ENCODE peak calls at places on chromosomes 13 and 19, in four cellular contexts. One of them, this sample, is unnamed. For H3K9me3 and H3K4me1, the result is how much of the 10 kb centered on the place peaks cover.

GRCh38 chr19:49570138-49570856 is 10.1 kb downstream of the NOSIP start:
- DNase-seq in right lobe of liver: no peak
- DNase-seq in A549: peak
- DNase-seq in colonic mucosa: peak
- DNase-seq in this sample: peak

GRCh38 chr13:73849292-73849691 is 284.9 kb downstream of the KLF12 start:
- DNase-seq in right lobe of liver: no peak
- DNase-seq in A549: peak
- DNase-seq in colonic mucosa: no peak
- DNase-seq in this sample: no peak

GRCh38 chr13:85698236-85698635 is 101.0 kb downstream of the SLITRK6 start:
- DNase-seq in right lobe of liver: no peak
- DNase-seq in A549: no peak
- DNase-seq in colonic mucosa: no peak
- DNase-seq in this sample: no peak

GRCh38 chr13:40665754-40666057 is 735 bp downstream of the FOXO1 start:
- DNase-seq in right lobe of liver: no peak
- DNase-seq in A549: peak
- DNase-seq in colonic mucosa: no peak
- DNase-seq in this sample: peak

GRCh38 chr19:39557791-39558622 is 18.0 kb upstream of the EID2 start:
- DNase-seq in right lobe of liver: no peak
- DNase-seq in A549: no peak
- DNase-seq in colonic mucosa: no peak
- DNase-seq in this sample: no peak

GRCh38 chr19:41595258-41595889 is 19.4 kb downstream of the CEACAM21 start:
- DNase-seq in right lobe of liver: peak
- DNase-seq in A549: peak
- DNase-seq in colonic mucosa: peak
- DNase-seq in this sample: peak

GRCh38 chr13:38826182-38826813 is 139.4 kb downstream of the FREM2 start:
- DNase-seq in right lobe of liver: no peak
- DNase-seq in A549: no peak
- DNase-seq in colonic mucosa: no peak
- DNase-seq in this sample: no peak

GRCh38 chr19:46407891-46408426 is 5.4 kb downstream of the CCDC8 start:
- DNase-seq in right lobe of liver: no peak
- DNase-seq in A549: no peak
- DNase-seq in colonic mucosa: no peak
- DNase-seq in this sample: no peak

GRCh38 chr19:49244256-49244655 is 80.7 kb downstream of the SLC6A16 start:
- DNase-seq in right lobe of liver: no peak
- DNase-seq in A549: no peak
- DNase-seq in colonic mucosa: no peak
- DNase-seq in this sample: no peak

GRCh38 chr13:111518161-111518791 is 197.8 kb downstream of the TEX29 start:
- DNase-seq in right lobe of liver: no peak
- DNase-seq in A549: no peak
- DNase-seq in colonic mucosa: no peak
- DNase-seq in this sample: no peak

GRCh38 chr13:19601749-19602725 is 31.4 kb upstream of the MPHOSPH8 start:
- DNase-seq in right lobe of liver: peak
- DNase-seq in A549: peak
- DNase-seq in colonic mucosa: peak
- DNase-seq in this sample: peak

GRCh38 chr13:43293008-43293407 is 269.6 kb downstream of the DNAJC15 start:
- DNase-seq in right lobe of liver: no peak
- DNase-seq in A549: no peak
- DNase-seq in colonic mucosa: no peak
- DNase-seq in this sample: no peak

GRCh38 chr19:7731218-7731595 is 703 bp downstream of the CLEC4G start:
- DNase-seq in right lobe of liver: no peak
- DNase-seq in A549: no peak
- DNase-seq in colonic mucosa: no peak
- DNase-seq in this sample: no peak

GRCh38 chr19:58034476-58034790 is 608 bp downstream of the ZSCAN1 start:
- DNase-seq in right lobe of liver: no peak
- DNase-seq in A549: no peak
- DNase-seq in colonic mucosa: no peak
- DNase-seq in this sample: no peak

GRCh38 chr13:49020940-49021548 is 45.3 kb downstream of the FNDC3A start:
- DNase-seq in right lobe of liver: no peak
- DNase-seq in A549: no peak
- DNase-seq in colonic mucosa: no peak
- DNase-seq in this sample: no peak

GRCh38 chr13:56700324-56700723 is 440.4 kb upstream of the PRR20A start:
- DNase-seq in right lobe of liver: no peak
- DNase-seq in A549: no peak
- DNase-seq in colonic mucosa: no peak
- DNase-seq in this sample: no peak

GRCh38 chr19:23071087-23071511 is 45.7 kb upstream of the ZNF730 start:
- DNase-seq in right lobe of liver: peak
- DNase-seq in A549: no peak
- DNase-seq in colonic mucosa: peak
- DNase-seq in this sample: no peak

GRCh38 chr19:29194658-29195057 is 18.3 kb downstream of the UQCRFS1 start:
- DNase-seq in right lobe of liver: no peak
- DNase-seq in A549: no peak
- DNase-seq in colonic mucosa: no peak
- DNase-seq in this sample: no peak

GRCh38 chr13:89930861-89931260 is 1416.6 kb upstream of the MIR17HG start:
- DNase-seq in right lobe of liver: no peak
- DNase-seq in A549: no peak
- DNase-seq in colonic mucosa: no peak
- DNase-seq in this sample: no peak

GRCh38 chr19:46766569-46767317 is 20.5 kb upstream of the STRN4 start:
- DNase-seq in right lobe of liver: no peak
- DNase-seq in A549: no peak
- DNase-seq in colonic mucosa: peak
- DNase-seq in this sample: peak

GRCh38 chr13:36822786-36823185 is 3.8 kb downstream of the RFXAP start:
- DNase-seq in right lobe of liver: no peak
- DNase-seq in A549: no peak
- DNase-seq in colonic mucosa: no peak
- DNase-seq in this sample: no peak

GRCh38 chr13:51659276-51660127 is 75.2 kb downstream of the WDFY2 start:
- DNase-seq in right lobe of liver: no peak
- DNase-seq in A549: no peak
- DNase-seq in colonic mucosa: no peak
- DNase-seq in this sample: no peak

GRCh38 chr13:107113387-107113786 is 545.5 kb upstream of the ARGLU1 start:
- DNase-seq in right lobe of liver: no peak
- DNase-seq in A549: no peak
- DNase-seq in colonic mucosa: no peak
- DNase-seq in this sample: no peak

GRCh38 chr19:39307822-39308530 is 11.8 kb downstream of the IFNL1 start:
- DNase-seq in right lobe of liver: no peak
- DNase-seq in A549: no peak
- DNase-seq in colonic mucosa: no peak
- DNase-seq in this sample: no peak

GRCh38 chr19:41911889-41912731 is 16.1 kb downstream of the ERFL start:
- DNase-seq in right lobe of liver: no peak
- DNase-seq in A549: no peak
- DNase-seq in colonic mucosa: no peak
- DNase-seq in this sample: no peak

GRCh38 chr19:40377876-40378385 is 12.1 kb downstream of the HIPK4 start:
- DNase-seq in right lobe of liver: no peak
- DNase-seq in A549: no peak
- DNase-seq in colonic mucosa: no peak
- DNase-seq in this sample: no peak

GRCh38 chr19:32222594-32222993 is 122.8 kb upstream of the ZNF507 start:
- DNase-seq in right lobe of liver: no peak
- DNase-seq in A549: no peak
- DNase-seq in colonic mucosa: no peak
- DNase-seq in this sample: no peak

GRCh38 chr13:101452519-101453485 is at the start of gene ITGBL1:
- DNase-seq in right lobe of liver: no peak
- DNase-seq in A549: no peak
- DNase-seq in colonic mucosa: no peak
- DNase-seq in this sample: no peak

GRCh38 chr13:57635541-57635940 is 4.0 kb downstream of the PCDH17 start:
- DNase-seq in right lobe of liver: no peak
- DNase-seq in A549: no peak
- DNase-seq in colonic mucosa: no peak
- DNase-seq in this sample: no peak

GRCh38 chr19:47661161-47661560 is 52.1 kb upstream of the EHD2 start:
- DNase-seq in right lobe of liver: peak
- DNase-seq in A549: no peak
- DNase-seq in colonic mucosa: no peak
- DNase-seq in this sample: no peak

GRCh38 chr19:11849264-11849615 is 714 bp downstream of the ZNF439 start:
- DNase-seq in right lobe of liver: no peak
- DNase-seq in A549: no peak
- DNase-seq in colonic mucosa: no peak
- DNase-seq in this sample: peak

GRCh38 chr19:1144741-1145140 is 29.3 kb downstream of the SBNO2 start:
- DNase-seq in right lobe of liver: no peak
- DNase-seq in A549: no peak
- DNase-seq in colonic mucosa: no peak
- DNase-seq in this sample: no peak

GRCh38 chr19:7556696-7557315 is 21.3 kb downstream of the PNPLA6 start:
- DNase-seq in right lobe of liver: no peak
- DNase-seq in A549: no peak
- DNase-seq in colonic mucosa: no peak
- DNase-seq in this sample: no peak

GRCh38 chr13:100214886-100215285 is 126.0 kb downstream of the PCCA start:
- DNase-seq in right lobe of liver: no peak
- DNase-seq in A549: peak
- DNase-seq in colonic mucosa: no peak
- DNase-seq in this sample: no peak

GRCh38 chr13:21435710-21436151 is 23.4 kb downstream of the ZDHHC20 start:
- DNase-seq in right lobe of liver: peak
- DNase-seq in A549: peak
- DNase-seq in colonic mucosa: peak
- DNase-seq in this sample: peak

GRCh38 chr13:33536639-33537425 is 251.3 kb upstream of the STARD13 start:
- DNase-seq in right lobe of liver: no peak
- DNase-seq in A549: no peak
- DNase-seq in colonic mucosa: no peak
- DNase-seq in this sample: no peak

GRCh38 chr19:54473071-54473941 is at the start of gene CDC42EP5:
- DNase-seq in right lobe of liver: no peak
- DNase-seq in A549: no peak
- DNase-seq in colonic mucosa: peak
- DNase-seq in this sample: no peak

GRCh38 chr13:59623516-59623915 is 540.2 kb downstream of the DIAPH3 start:
- DNase-seq in right lobe of liver: no peak
- DNase-seq in A549: no peak
- DNase-seq in colonic mucosa: no peak
- DNase-seq in this sample: no peak

GRCh38 chr19:2315818-2316353 is 7.9 kb upstream of the LINGO3 start:
- DNase-seq in right lobe of liver: peak
- DNase-seq in A549: no peak
- DNase-seq in colonic mucosa: peak
- DNase-seq in this sample: no peak

DNA sequence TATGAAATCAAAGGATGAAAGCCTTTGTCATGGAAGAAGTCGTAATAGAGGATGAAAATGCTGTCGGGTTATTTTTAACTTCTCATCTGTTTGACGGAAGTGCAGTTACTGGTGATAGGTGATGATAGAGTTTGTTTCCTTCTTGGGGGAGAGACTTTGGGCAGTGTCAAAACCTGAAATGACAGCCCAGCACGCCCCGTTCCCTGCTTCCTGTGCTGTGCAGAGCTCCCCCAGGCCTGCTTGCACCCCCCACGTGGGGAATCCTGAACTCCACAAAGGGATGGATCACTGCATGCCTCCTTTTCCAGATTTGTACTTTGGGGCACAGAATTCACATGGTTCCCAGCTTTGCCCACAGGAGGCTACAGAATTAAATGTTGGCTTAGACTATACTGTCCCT is 102.7 kb downstream of the ATP11A start:
- DNase-seq in right lobe of liver: no peak
- DNase-seq in A549: no peak
- DNase-seq in colonic mucosa: no peak
- DNase-seq in this sample: no peak
- H3K9me3 ChIP-seq in right lobe of liver: under half
- H3K9me3 ChIP-seq in A549: under half
- H3K9me3 ChIP-seq in colonic mucosa: under half
- H3K9me3 ChIP-seq in this sample: under half

GRCh38 chr19:4984106-4984380 is 15.1 kb downstream of the KDM4B start:
- DNase-seq in right lobe of liver: no peak
- DNase-seq in A549: no peak
- DNase-seq in colonic mucosa: no peak
- DNase-seq in this sample: no peak
- H3K4me1 ChIP-seq in right lobe of liver: under half
- H3K4me1 ChIP-seq in A549: under half
- H3K4me1 ChIP-seq in colonic mucosa: under half
- H3K4me1 ChIP-seq in this sample: under half

GRCh38 chr19:56573914-56574313 is 6.6 kb downstream of the ZNF470 start:
- DNase-seq in right lobe of liver: no peak
- DNase-seq in A549: no peak
- DNase-seq in colonic mucosa: no peak
- DNase-seq in this sample: no peak
- H3K27ac ChIP-seq in right lobe of liver: no peak
- H3K27ac ChIP-seq in A549: no peak
- H3K27ac ChIP-seq in colonic mucosa: no peak
- H3K27ac ChIP-seq in this sample: no peak

GRCh38 chr19:56912406-56912805 is 71.9 kb upstream of the PEG3 start:
- DNase-seq in right lobe of liver: no peak
- DNase-seq in A549: no peak
- DNase-seq in colonic mucosa: no peak
- DNase-seq in this sample: no peak
- H3K9me3 ChIP-seq in right lobe of liver: under half
- H3K9me3 ChIP-seq in A549: under half
- H3K9me3 ChIP-seq in colonic mucosa: under half
- H3K9me3 ChIP-seq in this sample: under half

DNA sequence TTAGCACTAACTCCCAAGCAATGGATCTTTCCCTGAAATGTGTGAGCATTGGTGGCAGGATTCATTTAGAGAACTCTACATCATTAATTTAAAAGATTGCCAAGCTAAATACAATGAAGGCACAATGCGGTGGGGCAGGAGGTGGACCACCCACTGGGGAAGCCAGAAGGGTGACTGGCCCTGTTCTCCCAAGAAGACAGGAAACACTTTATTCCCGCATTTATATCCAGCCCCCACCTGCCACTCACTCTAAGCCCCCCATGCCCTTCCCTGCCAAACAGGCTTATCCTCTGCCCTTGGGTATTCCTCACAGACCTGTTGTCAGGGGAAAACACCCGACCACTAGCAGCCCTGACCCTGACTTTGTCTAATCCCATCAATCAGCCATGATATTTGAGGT is 189.1 kb upstream of the UBL3 start:
- DNase-seq in right lobe of liver: no peak
- DNase-seq in A549: no peak
- DNase-seq in colonic mucosa: no peak
- DNase-seq in this sample: no peak
- H3K4me1 ChIP-seq in right lobe of liver: under half
- H3K4me1 ChIP-seq in A549: under half
- H3K4me1 ChIP-seq in colonic mucosa: under half
- H3K4me1 ChIP-seq in this sample: under half

GRCh38 chr19:15671237-15671636 is 1.6 kb upstream of the CYP4F12 start:
- DNase-seq in right lobe of liver: no peak
- DNase-seq in A549: no peak
- DNase-seq in colonic mucosa: no peak
- DNase-seq in this sample: no peak
- H3K27ac ChIP-seq in right lobe of liver: no peak
- H3K27ac ChIP-seq in A549: no peak
- H3K27ac ChIP-seq in colonic mucosa: no peak
- H3K27ac ChIP-seq in this sample: no peak

This sample was measured in CD4-positive, alpha-beta memory T cell.